ENCODE peak calls at places on chromosome 19, in ten cellular contexts. E is left ventricle myocardium inferior; S is brain microvascular endothelial cell; D is activated CD8-positive, alpha-beta T cell treated with anti-CD3 and anti-CD28 coated beads for 36 hours; U is mucosa of descending colon; K is AG09319; P is dorsolateral prefrontal cortex; B is fibroblast of mammary gland; G is BJ; H is neural crest cell. W is an unnamed sample.

GRCh38 chr19:38735257-38735686 is 9.0 kb downstream of the CAPN12 start:
- DNase-seq in E (no peak), S (no peak), D (peak), U (peak), K (no peak), P (no peak), B (no peak), G (no peak), H (no peak), W (peak)

GRCh38 chr19:16376649-16377048 is 52.0 kb downstream of the KLF2 start:
- DNase-seq in E (no peak), S (no peak), D (peak), U (no peak), K (no peak), P (no peak), B (no peak), G (no peak), H (peak), W (no peak)

GRCh38 chr19:52992109-52993004 is 21.4 kb upstream of the ERVV-1 start:
- DNase-seq in E (peak), S (peak), D (peak), U (peak), K (no peak), P (no peak), B (no peak), G (no peak), H (no peak), W (no peak)

GRCh38 chr19:55241143-55241934 is 12.8 kb upstream of the TMEM86B start:
- DNase-seq in E (no peak), S (no peak), D (no peak), U (no peak), K (no peak), P (no peak), B (no peak), G (no peak), H (no peak), W (no peak)

GRCh38 chr19:29532097-29532496 is 6.3 kb downstream of the VSTM2B start:
- DNase-seq in E (no peak), S (no peak), D (no peak), U (no peak), K (no peak), P (peak), B (no peak), G (no peak), H (no peak), W (no peak)

GRCh38 chr19:31459430-31459829 is 110.2 kb upstream of the TSHZ3 start:
- DNase-seq in E (no peak), S (no peak), D (no peak), U (no peak), K (no peak), P (no peak), B (peak), G (no peak), H (no peak), W (no peak)

GRCh38 chr19:37484406-37485115 is 15.4 kb downstream of the ZNF570 start:
- DNase-seq in E (no peak), S (no peak), D (no peak), U (no peak), K (no peak), P (no peak), B (no peak), G (no peak), H (no peak), W (no peak)

GRCh38 chr19:19170053-19170945 is at the start of gene MEF2B:
- DNase-seq in E (peak), S (peak), D (peak), U (peak), K (no peak), P (peak), B (peak), G (no peak), H (peak), W (peak)

GRCh38 chr19:52735734-52736133 is 890 bp upstream of the ZNF611 start:
- DNase-seq in E (peak), S (peak), D (peak), U (peak), K (no peak), P (peak), B (peak), G (no peak), H (peak), W (no peak)

GRCh38 chr19:1206733-1207301 is 1.2 kb downstream of the STK11 start:
- DNase-seq in E (no peak), S (no peak), D (peak), U (no peak), K (no peak), P (no peak), B (no peak), G (no peak), H (no peak), W (no peak)

GRCh38 chr19:47107953-47108746 is 5.4 kb downstream of the ZC3H4 start:
- DNase-seq in E (no peak), S (no peak), D (peak), U (no peak), K (no peak), P (no peak), B (peak), G (no peak), H (no peak), W (no peak)

GRCh38 chr19:12666305-12667048 is at the start of the genes MAN2B1 and WDR83:
- DNase-seq in E (peak), S (peak), D (peak), U (peak), K (peak), P (peak), B (peak), G (no peak), H (peak), W (peak)

GRCh38 chr19:18995804-18996241 is 37.5 kb downstream of the SUGP2 start:
- DNase-seq in E (peak), S (peak), D (peak), U (peak), K (peak), P (peak), B (peak), G (peak), H (peak), W (peak)

GRCh38 chr19:6740589-6741348 is 1.3 kb downstream of the TRIP10 start:
- DNase-seq in E (peak), S (no peak), D (peak), U (peak), K (no peak), P (no peak), B (peak), G (no peak), H (peak), W (no peak)

GRCh38 chr19:8526345-8527062 is 12.5 kb upstream of the ZNF414 start:
- DNase-seq in E (peak), S (peak), D (peak), U (peak), K (peak), P (peak), B (peak), G (peak), H (peak), W (peak)

GRCh38 chr19:12838182-12838890 is at the start of gene MAST1:
- DNase-seq in E (no peak), S (no peak), D (peak), U (peak), K (no peak), P (peak), B (no peak), G (no peak), H (peak), W (peak)

GRCh38 chr19:46000497-46001246 is 5.4 kb downstream of the CCDC61 start:
- DNase-seq in E (peak), S (no peak), D (peak), U (peak), K (no peak), P (peak), B (peak), G (no peak), H (no peak), W (peak)

DNA sequence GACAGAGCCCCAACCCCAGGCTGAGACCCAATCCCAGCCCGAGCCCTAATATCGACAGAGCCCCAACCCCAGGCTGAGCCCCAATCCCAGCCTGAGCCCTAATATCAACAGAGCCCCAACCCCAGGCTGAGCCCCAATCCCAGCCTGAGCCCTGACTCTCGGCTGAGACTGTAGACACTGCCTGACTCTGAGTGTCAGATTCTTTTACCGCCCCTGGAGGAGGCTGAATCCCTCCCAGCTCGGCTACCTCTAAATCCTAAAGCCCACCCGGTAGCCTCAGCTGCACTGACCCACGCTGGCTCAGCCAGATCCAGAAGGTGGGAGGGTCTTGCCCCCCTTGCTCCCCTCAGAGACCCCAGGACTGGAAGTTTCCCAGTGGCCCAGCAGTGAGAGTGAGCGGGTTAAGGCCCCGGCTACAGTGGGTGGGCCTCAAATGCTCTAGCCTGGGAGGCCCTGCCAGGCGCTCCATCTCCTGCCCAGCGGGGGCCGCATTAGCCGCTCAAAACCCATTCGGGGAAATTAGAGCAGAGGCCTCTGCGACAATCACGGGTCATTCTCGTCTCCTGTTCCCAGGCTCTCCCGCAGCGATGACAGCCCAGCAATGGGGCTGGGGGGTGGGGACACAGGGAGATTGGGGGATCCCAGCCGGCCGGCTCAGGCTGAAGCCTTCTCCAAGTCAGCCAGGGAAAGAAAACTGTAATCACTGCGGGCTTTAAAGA is 43.8 kb downstream of the ZNRF4 start:
- DNase-seq in E (no peak), S (no peak), D (no peak), U (no peak), K (no peak), P (peak), B (no peak), G (no peak), H (peak), W (no peak)
- TF ChIP-seq CTCF in E (no peak), S (no peak), D (no peak), U (no peak), K (no peak), P (no peak), B (no peak), G (no peak), H (no peak), W (no peak)

GRCh38 chr19:57279418-57280164 is 694 bp upstream of the ZNF460 start:
- DNase-seq in E (peak), S (peak), D (peak), U (peak), K (peak), P (peak), B (peak), G (peak), H (peak), W (peak)
- TF ChIP-seq CTCF in E (peak), S (peak), D (no peak), U (no peak), K (peak), P (peak), B (peak), G (peak), H (no peak), W (peak)

DNA sequence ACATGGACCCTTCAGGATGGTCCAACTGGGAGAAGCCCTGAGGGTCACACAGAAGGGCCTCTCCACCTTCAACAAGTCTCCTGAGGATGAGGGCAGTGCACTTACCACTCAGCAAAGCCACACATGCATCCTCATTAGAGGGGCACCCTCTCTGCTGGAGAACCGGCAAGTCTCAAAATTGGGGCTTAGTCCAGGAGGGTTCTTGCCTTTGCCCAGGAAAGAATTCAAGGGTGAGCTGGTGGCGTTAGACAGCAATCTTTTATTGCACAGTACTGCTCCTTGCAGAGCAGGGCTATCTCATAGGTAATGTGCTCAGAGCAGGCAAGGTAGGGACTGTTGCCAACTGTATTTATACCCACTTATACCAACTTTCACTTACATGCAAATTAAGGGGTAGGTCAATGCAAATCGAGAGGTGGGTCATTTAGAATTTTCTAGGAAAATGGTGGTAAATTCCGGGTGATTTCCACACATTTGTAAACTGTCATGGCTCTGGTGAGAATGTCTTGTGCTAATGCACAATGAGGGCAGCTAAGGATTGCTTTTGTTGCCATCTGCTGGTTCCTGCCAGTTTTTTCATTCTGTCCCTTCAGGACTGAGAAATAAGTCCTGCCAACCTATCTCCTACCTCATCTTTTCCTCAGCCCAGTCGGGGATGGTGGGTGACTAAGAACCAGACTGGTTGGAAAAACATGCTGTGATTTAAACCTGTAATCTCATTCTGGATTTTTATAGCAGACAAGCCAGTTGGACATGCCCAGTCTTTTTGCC is 27.8 kb upstream of the IGSF23 start:
- DNase-seq in E (no peak), S (peak), D (no peak), U (peak), K (no peak), P (no peak), B (peak), G (no peak), H (no peak), W (no peak)
- TF ChIP-seq CTCF in E (no peak), S (peak), D (no peak), U (no peak), K (no peak), P (no peak), B (peak), G (peak), H (no peak), W (no peak)

GRCh38 chr19:42173695-42174094 is 41.4 kb upstream of the POU2F2 start:
- DNase-seq in E (no peak), S (no peak), D (no peak), U (no peak), K (no peak), P (no peak), B (no peak), G (no peak), H (no peak), W (no peak)
- TF ChIP-seq CTCF in E (no peak), S (no peak), D (no peak), U (no peak), K (no peak), P (no peak), B (no peak), G (no peak), H (no peak), W (no peak)

GRCh38 chr19:2268861-2269243 is 12.6 kb upstream of the JSRP1 start:
- DNase-seq in E (no peak), S (no peak), D (no peak), U (no peak), K (no peak), P (no peak), B (no peak), G (no peak), H (no peak), W (no peak)

GRCh38 chr19:2268480-2268830 is 12.2 kb upstream of the JSRP1 start:
- DNase-seq in E (no peak), S (no peak), D (no peak), U (no peak), K (no peak), P (no peak), B (no peak), G (no peak), H (no peak), W (no peak)

GRCh38 chr19:2270157-2270571 is 11.8 kb downstream of the PEAK3 start:
- DNase-seq in E (peak), S (no peak), D (no peak), U (peak), K (no peak), P (no peak), B (no peak), G (no peak), H (no peak), W (no peak)

GRCh38 chr19:2270572-2271515 is 11.1 kb downstream of the PEAK3 start:
- DNase-seq in E (peak), S (peak), D (peak), U (peak), K (peak), P (peak), B (peak), G (no peak), H (peak), W (peak)

DNA sequence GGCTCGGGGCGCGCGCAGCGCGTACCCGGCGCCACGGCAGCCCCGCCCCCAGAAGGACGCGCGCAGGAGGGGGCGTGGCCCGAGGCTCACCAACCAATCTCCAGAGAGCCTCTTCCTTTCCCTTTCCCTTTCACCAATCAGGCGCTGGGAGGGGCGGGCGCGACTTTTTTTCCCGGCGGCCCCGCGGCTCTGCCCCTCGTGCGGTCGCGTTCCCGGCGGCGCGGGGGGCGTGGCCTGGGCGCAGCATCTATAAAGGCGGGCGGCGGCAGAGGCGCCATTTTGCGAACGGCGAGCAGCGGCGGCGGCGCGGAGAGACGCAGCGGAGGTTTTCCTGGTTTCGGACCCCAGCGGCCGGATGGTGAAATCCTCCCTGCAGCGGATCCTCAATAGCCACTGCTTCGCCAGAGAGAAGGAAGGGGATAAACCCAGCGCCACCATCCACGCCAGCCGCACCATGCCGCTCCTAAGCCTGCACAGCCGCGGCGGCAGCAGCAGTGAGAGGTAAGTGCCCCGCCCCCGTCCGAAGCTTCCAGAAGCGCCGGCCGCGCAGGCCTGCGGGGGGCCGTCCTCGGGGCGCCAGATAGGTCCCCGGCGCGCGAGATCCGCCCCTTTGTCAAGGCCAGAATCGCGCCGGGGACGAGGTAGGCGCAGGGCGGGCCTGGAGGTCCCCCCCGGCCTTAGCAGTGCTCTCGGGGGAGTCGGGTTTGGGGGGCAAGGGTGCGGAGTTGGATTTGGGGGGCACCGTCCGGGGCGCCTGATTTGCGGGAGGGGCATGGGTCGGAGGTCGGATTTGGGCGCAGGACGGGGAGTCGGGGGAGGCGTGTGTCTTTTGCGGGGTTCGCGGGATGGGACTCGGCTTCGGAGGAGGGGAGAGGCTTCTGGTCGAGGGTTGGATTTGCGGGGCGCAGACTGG is 12.5 kb downstream of the PEAK3 start:
- DNase-seq in E (peak), S (peak), D (peak), U (peak), K (peak), P (peak), B (peak), G (peak), H (peak), W (peak)
- TF ChIP-seq CTCF in E (peak), S (peak), D (no peak), U (peak), K (no peak), P (no peak), B (no peak), G (no peak), H (peak), W (no peak)

GRCh38 chr19:48393559-48394330 is at the start of gene GRIN2D:
- DNase-seq in E (no peak), S (no peak), D (peak), U (no peak), K (no peak), P (peak), B (no peak), G (no peak), H (peak), W (no peak)
- TF ChIP-seq CTCF in E (no peak), S (peak), D (no peak), U (no peak), K (peak), P (no peak), B (no peak), G (no peak), H (no peak), W (no peak)

DNA sequence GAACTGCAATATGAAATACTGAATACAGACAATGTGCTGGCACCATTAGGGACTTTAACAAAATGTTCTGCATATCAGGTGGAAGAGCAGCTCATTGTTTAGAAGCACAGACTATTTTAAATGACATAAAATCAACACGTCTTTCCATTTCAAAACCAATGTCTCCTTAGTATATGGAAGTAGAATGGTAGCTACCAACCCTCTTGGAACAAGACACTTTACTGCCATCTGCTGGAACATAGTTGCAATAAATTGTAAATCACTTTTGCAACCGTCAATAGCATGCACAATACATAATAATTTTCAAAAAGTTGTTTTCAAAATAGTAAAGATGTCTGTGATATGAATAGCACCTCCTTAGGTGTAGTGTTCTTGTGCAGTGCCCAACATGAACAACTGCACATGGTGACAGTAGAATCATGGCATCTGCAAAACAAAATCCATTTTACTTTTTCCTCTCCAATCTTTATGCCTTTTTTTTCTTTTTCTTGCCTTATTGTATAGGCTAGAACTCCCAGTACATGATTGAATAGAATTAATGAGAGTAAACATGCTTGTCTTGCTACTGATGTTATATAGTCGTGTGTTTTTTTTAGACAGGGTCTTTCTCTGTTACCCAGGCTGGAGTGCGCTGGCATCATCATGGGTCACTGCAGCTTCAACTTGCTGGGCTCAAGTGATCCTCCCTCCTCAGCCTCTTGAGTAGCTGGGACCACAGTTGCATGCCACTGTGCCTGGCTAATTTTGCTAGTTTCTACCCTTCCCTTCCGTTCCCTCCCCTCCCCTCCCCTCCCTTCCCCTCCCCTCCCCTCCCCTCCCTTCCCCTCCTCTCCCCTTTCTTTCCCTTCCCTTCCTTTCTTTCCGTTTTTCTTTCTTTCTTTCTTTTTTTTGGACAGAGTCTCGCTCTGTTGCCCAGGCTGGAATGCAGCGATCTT is 7.8 kb upstream of the LYPD5 start:
- DNase-seq in E (no peak), S (peak), D (no peak), U (peak), K (peak), P (no peak), B (peak), G (no peak), H (no peak), W (peak)
- TF ChIP-seq CTCF in E (peak), S (peak), D (peak), U (peak), K (peak), P (peak), B (peak), G (peak), H (peak), W (peak)